ENCODE peak calls at places on chromosomes 4 and X, in nine cellular contexts. D is T follicular helper cell; C is mucosa of descending colon; Y is ACHN; H is GF-D8; L is activated naive CD8-positive, alpha-beta T cell treated with anti-CD3 and anti-CD28 coated beads, Interleukin-2, amount 10 ng/mL, durations not matched to agents 7 days and 5 days; K is cardiac muscle cell; P is MG63; E is tibial nerve. Q is an unnamed sample.

GRCh38 chrX:43557792-43558191 is 98.3 kb upstream of the MAOA start:
- DNase-seq in D (peak), E (peak), Y (peak), C (no peak), H (no peak), P (peak), K (peak), L (peak), Q (peak)

GRCh38 chr4:72935462-72935861 is 134.1 kb downstream of the COX18 start:
- DNase-seq in Y (no peak), H (no peak), K (no peak), E (no peak), L (no peak), P (no peak), D (no peak), C (no peak), Q (no peak)

GRCh38 chrX:2500091-2500680 is 590 bp downstream of the DHRSX start:
- DNase-seq in L (peak), K (peak), Y (peak), D (no peak), H (no peak), E (no peak), C (no peak), P (peak), Q (peak)

GRCh38 chrX:46140272-46140671 is 404.9 kb downstream of the ZNF674 start:
- DNase-seq in D (no peak), L (no peak), H (no peak), K (no peak), Y (no peak), E (no peak), P (no peak), C (no peak), Q (no peak)

GRCh38 chr4:28101583-28101982 is 1240.9 kb downstream of the STIM2 start:
- DNase-seq in H (no peak), L (no peak), Y (no peak), K (no peak), E (no peak), C (no peak), D (no peak), P (no peak), Q (no peak)

GRCh38 chr4:168605411-168605810 is 108.6 kb downstream of the PALLD start:
- DNase-seq in K (no peak), Y (peak), D (no peak), H (no peak), C (no peak), L (no peak), P (peak), E (no peak), Q (no peak)

GRCh38 chr4:4408132-4408523 is 21.2 kb downstream of the NSG1 start:
- DNase-seq in D (no peak), H (no peak), C (peak), E (no peak), Y (no peak), K (no peak), P (no peak), L (no peak), Q (no peak)

GRCh38 chrX:71420686-71421085 is 54.5 kb downstream of the TAF1 start:
- DNase-seq in C (no peak), P (no peak), K (no peak), H (no peak), Y (no peak), D (no peak), L (no peak), E (no peak), Q (no peak)

GRCh38 chrX:40152173-40152705 is 54.5 kb upstream of the BCOR start:
- DNase-seq in C (peak), D (no peak), E (no peak), L (no peak), K (no peak), Y (no peak), P (no peak), H (no peak), Q (peak)

GRCh38 chr4:151674804-151675290 is 86.0 kb downstream of the GATB start:
- DNase-seq in K (peak), E (no peak), L (no peak), P (no peak), H (no peak), Y (no peak), C (no peak), D (no peak), Q (peak)

GRCh38 chrX:12979630-12980015 is 4.7 kb downstream of the TMSB4X start:
- DNase-seq in Y (no peak), K (no peak), L (no peak), D (no peak), H (no peak), P (no peak), C (no peak), E (no peak), Q (no peak)

GRCh38 chr4:94540476-94540875 is 88.7 kb downstream of the PDLIM5 start:
- DNase-seq in L (no peak), P (no peak), D (no peak), Y (no peak), K (no peak), C (no peak), E (no peak), H (no peak), Q (no peak)